ENCODE peak calls at places on chromosome X, in eight cellular contexts. X is right lobe of liver, L is stomach, Y is mucosa of descending colon, B is GM23248, F is endodermal cell, K is tibial artery, E is transverse colon. C is an unnamed sample.
A peak's percentile ranks its signal among the peaks of the same experiment; 100 is the strongest.

GRCh38 chrX:142204522-142205433 is at the start of gene MAGEC2:
- DNase-seq in X (no peak), L (no peak), Y (no peak), B (no peak), F (no peak), K (no peak), E (no peak), C (no peak)

GRCh38 chrX:129678881-129679195 is 24.1 kb upstream of the APLN start:
- DNase-seq in X (no peak), L (no peak), Y (no peak), B (no peak), F (no peak), K (no peak), E (no peak), C (no peak)

GRCh38 chrX:116111934-116112595 is 58.5 kb upstream of the AGTR2 start:
- DNase-seq in X (no peak), L (no peak), Y (no peak), B (no peak), F (no peak), K (no peak), E (no peak), C (no peak)

GRCh38 chrX:41238543-41238942 is 95.4 kb upstream of the DDX3X start:
- DNase-seq in X (no peak), L (no peak), Y (no peak), B (peak; percentile 55), F (no peak), K (no peak), E (no peak), C (no peak)

GRCh38 chrX:47311857-47312774 is 58.3 kb upstream of the ZNF157 start:
- DNase-seq in X (no peak), L (peak; percentile 55), Y (no peak), B (peak; percentile 79), F (peak; percentile 86), K (peak; percentile 19), E (peak; percentile 43), C (peak; percentile 43)

GRCh38 chrX:150258463-150259430 is 104.4 kb upstream of the MAMLD1 start:
- DNase-seq in X (no peak), L (no peak), Y (no peak), B (peak; percentile 53), F (peak; percentile 29), K (no peak), E (no peak), C (no peak)

GRCh38 chrX:148695362-148695761 is 194.9 kb downstream of the AFF2 start:
- DNase-seq in X (no peak), L (no peak), Y (no peak), B (no peak), F (no peak), K (no peak), E (no peak), C (no peak)

GRCh38 chrX:136954930-136955329 is 74.4 kb upstream of the RBMX start:
- DNase-seq in X (no peak), L (no peak), Y (no peak), B (peak; percentile 59), F (no peak), K (no peak), E (no peak), C (no peak)

GRCh38 chrX:40105791-40106676 is 8.3 kb upstream of the BCOR start:
- DNase-seq in X (peak; percentile 82), L (peak; percentile 77), Y (peak; percentile 79), B (peak; percentile 84), F (peak; percentile 94), K (no peak), E (peak; percentile 78), C (peak; percentile 69)

GRCh38 chrX:12825801-12826200 is 34.6 kb downstream of the PRPS2 start:
- DNase-seq in X (no peak), L (no peak), Y (no peak), B (no peak), F (no peak), K (no peak), E (no peak), C (no peak)

GRCh38 chrX:36986231-36986630 is 21.9 kb upstream of the FAM47C start:
- DNase-seq in X (no peak), L (no peak), Y (peak; percentile 33), B (no peak), F (peak; percentile 60), K (no peak), E (no peak), C (no peak)

GRCh38 chrX:135981662-135982061 is 3.6 kb upstream of the SLC9A6 start:
- DNase-seq in X (no peak), L (no peak), Y (no peak), B (no peak), F (no peak), K (no peak), E (no peak), C (peak; percentile 19)

GRCh38 chrX:71177327-71177726 is 32.7 kb downstream of the NLGN3 start:
- DNase-seq in X (no peak), L (no peak), Y (no peak), B (peak; percentile 47), F (no peak), K (no peak), E (no peak), C (no peak)

GRCh38 chrX:72347366-72347765 is 41.7 kb upstream of the CITED1 start:
- DNase-seq in X (no peak), L (no peak), Y (no peak), B (no peak), F (no peak), K (no peak), E (no peak), C (no peak)

GRCh38 chrX:115940348-115940747 is 230.2 kb upstream of the AGTR2 start:
- DNase-seq in X (no peak), L (no peak), Y (no peak), B (no peak), F (no peak), K (no peak), E (no peak), C (no peak)

GRCh38 chrX:131985526-131986049 is 37.5 kb upstream of the STK26 start:
- DNase-seq in X (no peak), L (no peak), Y (no peak), B (no peak), F (peak; percentile 60), K (no peak), E (no peak), C (no peak)

GRCh38 chrX:3636803-3637202 is 76.6 kb downstream of the PRKX start:
- DNase-seq in X (no peak), L (no peak), Y (no peak), B (no peak), F (peak; percentile 17), K (no peak), E (no peak), C (no peak)

DNA sequence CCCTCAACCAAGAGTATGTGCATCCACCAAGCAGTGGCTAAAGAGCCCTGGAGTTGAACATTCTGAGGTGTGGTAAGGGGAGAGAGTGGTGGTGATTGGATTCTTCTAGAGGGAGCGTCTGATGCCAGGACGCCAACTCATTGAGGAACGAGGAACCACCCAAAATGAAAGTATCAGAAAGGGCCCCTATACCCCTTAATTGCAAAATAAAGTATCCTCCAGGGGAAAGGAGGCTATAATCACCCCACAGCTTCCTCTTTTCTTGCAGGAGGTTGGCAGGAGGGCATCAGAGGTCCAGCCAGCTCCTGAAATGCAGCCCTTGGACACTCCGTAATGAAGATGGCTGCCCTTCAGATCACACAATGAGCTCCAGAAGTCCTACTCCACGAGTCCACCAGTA is 5.3 kb upstream of the KIAA1210 start:
- DNase-seq in X (no peak), L (no peak), Y (no peak), B (no peak), F (no peak), K (no peak), E (no peak), C (no peak)
- H3K4me1 ChIP-seq in X (no peaks in the 10 kb centered on the region), L (no peaks in the 10 kb centered on the region), Y (no peaks in the 10 kb centered on the region), B (no peaks in the 10 kb centered on the region), F (no peaks in the 10 kb centered on the region), K (no peaks in the 10 kb centered on the region), E (no peaks in the 10 kb centered on the region), C (no peaks in the 10 kb centered on the region)

GRCh38 chrX:154484255-154485149 is 1.9 kb downstream of the UBL4A start:
- DNase-seq in X (no peak), L (no peak), Y (no peak), B (peak; percentile 55), F (no peak), K (no peak), E (peak; percentile 36), C (peak; percentile 43)

GRCh38 chrX:154482786-154483185 is 3.6 kb downstream of the UBL4A start:
- DNase-seq in X (no peak), L (no peak), Y (no peak), B (no peak), F (no peak), K (no peak), E (no peak), C (no peak)

GRCh38 chrX:154481911-154482601 is 3.0 kb upstream of the LAGE3 start:
- DNase-seq in X (no peak), L (no peak), Y (no peak), B (no peak), F (no peak), K (no peak), E (no peak), C (no peak)

GRCh38 chrX:154485150-154486051 is 1.0 kb downstream of the UBL4A start:
- DNase-seq in X (no peak), L (no peak), Y (no peak), B (no peak), F (peak; percentile 54), K (no peak), E (no peak), C (no peak)

GRCh38 chrX:154483325-154483724 is 3.1 kb downstream of the UBL4A start:
- DNase-seq in X (no peak), L (no peak), Y (no peak), B (no peak), F (no peak), K (no peak), E (no peak), C (no peak)
- H3K36me3 ChIP-seq in X (no peaks in the 10 kb centered on the region), L (peaks cover 16% of the 10 kb centered on the region), Y (no peaks in the 10 kb centered on the region), B (no peaks in the 10 kb centered on the region), F (peaks cover 4% of the 10 kb centered on the region), K (peaks cover 19% of the 10 kb centered on the region), E (no peaks in the 10 kb centered on the region), C (no peaks in the 10 kb centered on the region)

DNA sequence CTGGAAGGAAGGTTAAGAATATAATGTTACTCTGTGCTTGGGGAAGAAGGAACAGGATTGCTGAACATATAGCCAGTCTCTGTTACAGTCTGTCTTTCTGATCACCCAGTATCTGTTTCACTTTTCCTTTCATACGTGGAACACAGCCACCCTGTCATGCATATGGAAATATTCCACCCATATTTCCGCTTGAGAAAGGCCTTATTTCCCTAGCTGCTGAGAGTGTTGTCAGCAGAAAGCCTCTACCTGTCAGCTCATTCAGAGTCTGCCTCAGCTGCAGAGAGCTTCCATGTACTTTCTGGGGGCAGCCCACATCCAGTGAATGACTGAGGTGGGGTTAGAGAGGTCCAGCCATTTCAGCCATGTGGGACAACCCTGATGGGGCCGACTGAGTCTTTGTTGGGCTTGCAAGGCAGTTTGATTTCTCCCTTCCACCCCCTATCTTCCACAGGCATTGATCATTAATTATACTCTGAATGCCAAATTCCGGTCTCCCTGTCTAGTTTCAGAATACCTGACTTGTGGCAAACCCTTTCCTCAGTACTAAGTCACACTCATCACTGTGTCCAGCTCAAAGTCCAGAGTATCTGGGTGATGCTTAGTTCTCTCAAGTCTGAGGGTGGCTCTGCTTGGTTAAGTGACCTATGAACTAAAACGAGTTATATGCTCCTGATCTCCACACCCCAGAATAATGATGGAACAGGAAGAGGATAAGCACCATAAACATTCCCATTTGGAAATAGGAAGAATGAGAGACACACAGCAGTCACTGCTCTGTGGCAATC is 6.6 kb downstream of the SMIM9 start:
- DNase-seq in X (no peak), L (no peak), Y (no peak), B (no peak), F (no peak), K (no peak), E (no peak), C (peak; percentile 91)
- H3K9me3 ChIP-seq in X (no peaks in the 10 kb centered on the region), L (no peaks in the 10 kb centered on the region), Y (no peaks in the 10 kb centered on the region), B (no peaks in the 10 kb centered on the region), F (no peaks in the 10 kb centered on the region), K (no peaks in the 10 kb centered on the region), E (no peaks in the 10 kb centered on the region), C (no peaks in the 10 kb centered on the region)

GRCh38 chrX:65581661-65582339 is 47.2 kb upstream of the LAS1L start:
- DNase-seq in X (peak; percentile 50), L (peak; percentile 65), Y (no peak), B (peak; percentile 69), F (peak; percentile 82), K (peak; percentile 51), E (peak; percentile 70), C (peak; percentile 46)
- H3K4me1 ChIP-seq in X (no peaks in the 10 kb centered on the region), L (peaks cover 9% of the 10 kb centered on the region), Y (no peaks in the 10 kb centered on the region), B (no peaks in the 10 kb centered on the region), F (no peaks in the 10 kb centered on the region), K (no peaks in the 10 kb centered on the region), E (peaks cover 5% of the 10 kb centered on the region), C (no peaks in the 10 kb centered on the region)